ENCODE peak calls at places on chromosomes 1 and 21, in four cellular contexts. P, A, J and O are unnamed samples.
A peak's percentile ranks its signal among the peaks of the same experiment; 100 is the strongest.

GRCh38 chr1:51518033-51518729 is 885 bp downstream of the EPS15 start:
- DNase-seq in P (no peak), J (peak; percentile 21), A (peak; percentile 34), O (no peak)

GRCh38 chr1:112359961-112360767 is 35.9 kb upstream of the CTTNBP2NL start:
- DNase-seq in P (no peak), A (no peak), J (no peak), O (no peak)

GRCh38 chr1:61244114-61244513 is 161.8 kb downstream of the NFIA start:
- DNase-seq in A (peak; percentile 10), J (no peak), P (no peak), O (peak; percentile 38)

GRCh38 chr21:37370152-37371040 is 3.8 kb downstream of the DYRK1A start:
- DNase-seq in J (no peak), P (no peak), A (no peak), O (no peak)

GRCh38 chr1:20405051-20405754 is 80.8 kb downstream of the CAMK2N1 start:
- DNase-seq in P (peak; percentile 51), J (no peak), A (no peak), O (no peak)

GRCh38 chr1:150268342-150268705 is 492 bp downstream of the APH1A start:
- DNase-seq in P (no peak), J (no peak), A (peak; percentile 48), O (no peak)

GRCh38 chr1:226589008-226589733 is 40.6 kb downstream of the STUM start:
- DNase-seq in A (no peak), P (no peak), J (no peak), O (no peak)

GRCh38 chr1:6033986-6034749 is 11.5 kb upstream of the KCNAB2 start:
- DNase-seq in A (peak; percentile 28), J (peak; percentile 28), P (no peak), O (no peak)